ENCODE peak calls at places on chromosomes 12 and 14, in five cellular contexts. C, F, Y, X and N are unnamed samples.
A peak's percentile ranks its signal among the peaks of the same experiment; 100 is the strongest.

GRCh38 chr12:103924761-103925641 is 5.2 kb upstream of the HSP90B1 start:
- DNase-seq in C (peak; percentile 92), F (peak; percentile 32), Y (peak; percentile 15), X (peak; percentile 2), N (peak; percentile 78)

GRCh38 chr14:63542231-63542999 is 762 bp downstream of the PPP2R5E start:
- DNase-seq in C (no peak), F (no peak), Y (peak; percentile 14), X (no peak), N (peak; percentile 65)

GRCh38 chr14:24032727-24033418 is 18.9 kb upstream of the CARMIL3 start:
- DNase-seq in C (peak; percentile 52), F (peak; percentile 64), Y (no peak), X (no peak), N (peak; percentile 93)

GRCh38 chr14:72613196-72613974 is 280.5 kb downstream of the DPF3 start:
- DNase-seq in C (no peak), F (no peak), Y (no peak), X (no peak), N (peak; percentile 22)

GRCh38 chr14:96568646-96569045 is 66.5 kb downstream of the PAPOLA start:
- DNase-seq in C (no peak), F (no peak), Y (no peak), X (no peak), N (no peak)

GRCh38 chr12:89544027-89544426 is 18.2 kb upstream of the POC1B start:
- DNase-seq in C (no peak), F (no peak), Y (no peak), X (no peak), N (no peak)

GRCh38 chr12:112862570-112863137 is 44.1 kb upstream of the OAS1 start:
- DNase-seq in C (no peak), F (no peak), Y (no peak), X (no peak), N (no peak)

GRCh38 chr14:59565112-59565511 is 11.5 kb downstream of the CCDC175 start:
- DNase-seq in C (peak; percentile 29), F (no peak), Y (no peak), X (no peak), N (no peak)

GRCh38 chr14:28759056-28759657 is 7.4 kb upstream of the FOXG1 start:
- DNase-seq in C (no peak), F (no peak), Y (no peak), X (no peak), N (peak; percentile 32)